ENCODE peak calls at places on chromosomes 13 and 19, in four cellular contexts. One of them, this sample, is unnamed.

GRCh38 chr19:29294343-29294811 is 81.4 kb upstream of the UQCRFS1 start:
- DNase-seq in breast epithelium: no peak
- DNase-seq in mammary epithelial cell: no peak
- DNase-seq in left lung: no peak
- DNase-seq in this sample: no peak

GRCh38 chr13:91647361-91647970 is 249.0 kb downstream of the GPC5 start:
- DNase-seq in mammary epithelial cell: no peak
- DNase-seq in left lung: no peak
- DNase-seq in breast epithelium: no peak
- DNase-seq in this sample: no peak

GRCh38 chr19:38683393-38684077 is 36.1 kb downstream of the ACTN4 start:
- DNase-seq in left lung: peak
- DNase-seq in mammary epithelial cell: peak
- DNase-seq in breast epithelium: peak
- DNase-seq in this sample: peak

GRCh38 chr13:108984251-108984920 is 355.0 kb downstream of the MYO16 start:
- DNase-seq in mammary epithelial cell: no peak
- DNase-seq in left lung: no peak
- DNase-seq in breast epithelium: no peak
- DNase-seq in this sample: no peak

GRCh38 chr13:96082640-96083039 is 7.3 kb upstream of the HS6ST3 start:
- DNase-seq in left lung: no peak
- DNase-seq in breast epithelium: no peak
- DNase-seq in mammary epithelial cell: peak
- DNase-seq in this sample: no peak

GRCh38 chr13:112210401-112210800 is 143.5 kb downstream of the SOX1 start:
- DNase-seq in breast epithelium: no peak
- DNase-seq in left lung: peak
- DNase-seq in mammary epithelial cell: no peak
- DNase-seq in this sample: no peak

GRCh38 chr19:55490478-55491436 is 2.5 kb downstream of the SSC5D start:
- DNase-seq in breast epithelium: no peak
- DNase-seq in left lung: peak
- DNase-seq in mammary epithelial cell: no peak
- DNase-seq in this sample: no peak

GRCh38 chr13:20190481-20191310 is 2.0 kb downstream of the GJB2 start:
- DNase-seq in left lung: no peak
- DNase-seq in mammary epithelial cell: peak
- DNase-seq in breast epithelium: no peak
- DNase-seq in this sample: no peak

GRCh38 chr19:1315470-1316166 is 29.9 kb downstream of the EFNA2 start:
- DNase-seq in left lung: peak
- DNase-seq in breast epithelium: peak
- DNase-seq in mammary epithelial cell: peak
- DNase-seq in this sample: peak

GRCh38 chr13:24627090-24627714 is 53.0 kb upstream of the ATP12A start:
- DNase-seq in mammary epithelial cell: no peak
- DNase-seq in breast epithelium: no peak
- DNase-seq in left lung: no peak
- DNase-seq in this sample: no peak

GRCh38 chr19:48154003-48154402 is 16.1 kb downstream of the LIG1 start:
- DNase-seq in mammary epithelial cell: no peak
- DNase-seq in breast epithelium: no peak
- DNase-seq in left lung: peak
- DNase-seq in this sample: no peak

GRCh38 chr13:98997051-98997730 is 19.3 kb upstream of the DOCK9 start:
- DNase-seq in mammary epithelial cell: no peak
- DNase-seq in left lung: no peak
- DNase-seq in breast epithelium: no peak
- DNase-seq in this sample: no peak

GRCh38 chr13:97945792-97946419 is 7.6 kb upstream of the IPO5 start:
- DNase-seq in mammary epithelial cell: no peak
- DNase-seq in breast epithelium: no peak
- DNase-seq in left lung: no peak
- DNase-seq in this sample: no peak

GRCh38 chr19:51305479-51305878 is 6.0 kb upstream of the IGLON5 start:
- DNase-seq in left lung: no peak
- DNase-seq in mammary epithelial cell: no peak
- DNase-seq in breast epithelium: no peak
- DNase-seq in this sample: no peak

GRCh38 chr19:677201-677600 is 1.0 kb downstream of the FSTL3 start:
- DNase-seq in left lung: no peak
- DNase-seq in breast epithelium: peak
- DNase-seq in mammary epithelial cell: peak
- DNase-seq in this sample: peak

GRCh38 chr13:19061278-19061677 is 120.3 kb downstream of the TUBA3C start:
- DNase-seq in left lung: peak
- DNase-seq in mammary epithelial cell: no peak
- DNase-seq in breast epithelium: no peak
- DNase-seq in this sample: no peak

GRCh38 chr19:44799627-44800257 is 9.2 kb upstream of the BCAM start:
- DNase-seq in breast epithelium: no peak
- DNase-seq in mammary epithelial cell: no peak
- DNase-seq in left lung: no peak
- DNase-seq in this sample: no peak

GRCh38 chr19:5057860-5058259 is 88.9 kb downstream of the KDM4B start:
- DNase-seq in mammary epithelial cell: peak
- DNase-seq in left lung: no peak
- DNase-seq in breast epithelium: no peak
- DNase-seq in this sample: no peak

GRCh38 chr19:2329528-2329927 is 1.0 kb downstream of the SPPL2B start:
- DNase-seq in left lung: no peak
- DNase-seq in breast epithelium: no peak
- DNase-seq in mammary epithelial cell: no peak
- DNase-seq in this sample: no peak
- H3K27ac ChIP-seq in left lung: no peak
- H3K27ac ChIP-seq in breast epithelium: no peak
- H3K27ac ChIP-seq in mammary epithelial cell: no peak
- H3K27ac ChIP-seq in this sample: no peak

DNA sequence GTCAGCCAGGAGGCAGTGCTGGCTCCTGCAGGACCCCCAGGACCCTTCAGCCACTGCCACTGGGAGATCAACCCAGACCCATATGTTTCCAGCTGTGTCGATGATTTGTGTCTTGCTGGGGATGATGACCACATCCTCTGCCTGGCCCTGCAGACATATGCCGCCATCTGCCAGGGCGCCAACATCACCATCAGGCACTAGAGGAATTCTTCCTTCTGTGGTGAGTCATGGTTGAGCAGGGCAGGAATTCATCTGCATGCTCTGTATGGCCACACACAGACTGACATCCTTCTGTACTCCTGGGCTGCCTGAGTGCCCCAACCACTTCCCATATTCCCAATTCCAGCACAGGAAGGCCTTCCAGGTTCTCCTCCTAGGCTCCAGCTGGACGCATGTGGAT is 27.1 kb upstream of the FXYD3 start:
- DNase-seq in left lung: no peak
- DNase-seq in breast epithelium: no peak
- DNase-seq in mammary epithelial cell: peak
- DNase-seq in this sample: no peak
- TF ChIP-seq CTCF in left lung: no peak
- TF ChIP-seq CTCF in breast epithelium: no peak
- TF ChIP-seq CTCF in mammary epithelial cell: no peak
- TF ChIP-seq CTCF in this sample: no peak

DNA sequence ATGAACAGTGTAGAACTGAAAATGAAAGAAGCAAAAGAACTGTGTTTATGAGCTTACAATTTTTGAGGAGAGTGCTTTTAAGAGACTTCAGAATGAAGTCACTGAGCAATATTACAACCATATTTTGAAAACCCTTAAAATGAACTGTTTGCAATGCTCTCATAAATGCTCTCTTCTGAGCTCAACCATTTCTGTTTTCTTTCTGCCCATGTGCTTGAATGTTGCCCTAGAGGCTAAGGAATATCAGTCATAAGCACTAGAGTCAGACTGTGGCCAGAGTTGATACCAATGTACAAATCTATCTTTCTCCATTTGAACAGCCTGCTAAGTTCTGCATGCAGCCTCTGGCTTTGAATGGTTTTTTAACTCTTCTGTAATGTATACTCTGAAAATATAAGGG is 1092.8 kb downstream of the PCDH9 start:
- DNase-seq in left lung: no peak
- DNase-seq in breast epithelium: no peak
- DNase-seq in mammary epithelial cell: no peak
- DNase-seq in this sample: no peak
- H3K4me3 ChIP-seq in left lung: no peak
- H3K4me3 ChIP-seq in breast epithelium: no peak
- H3K4me3 ChIP-seq in mammary epithelial cell: no peak
- H3K4me3 ChIP-seq in this sample: no peak

GRCh38 chr13:28718538-28719226 is at the start of gene SLC46A3:
- DNase-seq in left lung: peak
- DNase-seq in breast epithelium: peak
- DNase-seq in mammary epithelial cell: peak
- DNase-seq in this sample: peak

GRCh38 chr13:28717170-28717569 is 1.6 kb downstream of the SLC46A3 start:
- DNase-seq in left lung: no peak
- DNase-seq in breast epithelium: no peak
- DNase-seq in mammary epithelial cell: no peak
- DNase-seq in this sample: no peak

GRCh38 chr13:28718186-28718537 is 608 bp downstream of the SLC46A3 start:
- DNase-seq in left lung: no peak
- DNase-seq in breast epithelium: no peak
- DNase-seq in mammary epithelial cell: no peak
- DNase-seq in this sample: no peak

GRCh38 chr13:28714651-28715050 is 4.1 kb downstream of the SLC46A3 start:
- DNase-seq in breast epithelium: no peak
- DNase-seq in left lung: no peak
- DNase-seq in mammary epithelial cell: no peak
- DNase-seq in this sample: no peak

DNA sequence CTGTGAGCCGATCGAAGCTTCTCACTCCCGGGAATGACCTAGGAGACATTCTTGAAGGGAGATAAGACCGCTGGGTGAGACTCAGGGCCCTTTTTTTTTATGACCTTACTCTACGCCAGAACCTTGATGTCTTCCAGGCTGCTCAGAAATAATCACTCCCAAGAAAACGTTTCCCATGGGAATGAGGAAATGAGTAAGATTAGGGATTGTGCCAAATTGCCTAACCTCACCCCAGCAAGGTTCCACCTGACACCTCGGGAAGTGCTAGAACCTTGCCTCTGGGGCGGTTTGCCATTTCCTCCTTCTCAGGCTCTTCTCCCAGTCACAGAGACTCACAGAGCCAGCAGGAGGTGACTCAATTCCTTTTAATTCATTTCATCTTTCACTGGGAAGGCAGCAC is 2.3 kb downstream of the SLC46A3 start:
- DNase-seq in left lung: no peak
- DNase-seq in breast epithelium: peak
- DNase-seq in mammary epithelial cell: peak
- DNase-seq in this sample: no peak
- H3K27ac ChIP-seq in left lung: peak
- H3K27ac ChIP-seq in breast epithelium: peak
- H3K27ac ChIP-seq in mammary epithelial cell: no peak
- H3K27ac ChIP-seq in this sample: peak

GRCh38 chr13:41075034-41075433 is 13.7 kb downstream of the WBP4 start:
- DNase-seq in left lung: no peak
- DNase-seq in mammary epithelial cell: no peak
- DNase-seq in breast epithelium: no peak
- DNase-seq in this sample: no peak
- TF ChIP-seq CTCF in left lung: peak
- TF ChIP-seq CTCF in mammary epithelial cell: peak
- TF ChIP-seq CTCF in breast epithelium: peak
- TF ChIP-seq CTCF in this sample: peak

GRCh38 chr13:40197049-40197448 is 469.4 kb downstream of the FOXO1 start:
- DNase-seq in mammary epithelial cell: no peak
- DNase-seq in breast epithelium: no peak
- DNase-seq in left lung: no peak
- DNase-seq in this sample: no peak
- H3K4me3 ChIP-seq in mammary epithelial cell: no peak
- H3K4me3 ChIP-seq in breast epithelium: no peak
- H3K4me3 ChIP-seq in left lung: no peak
- H3K4me3 ChIP-seq in this sample: no peak

GRCh38 chr19:9570255-9570654 is 14.0 kb downstream of the ZNF121 start:
- DNase-seq in left lung: no peak
- DNase-seq in breast epithelium: no peak
- DNase-seq in mammary epithelial cell: no peak
- DNase-seq in this sample: no peak
- H3K27ac ChIP-seq in left lung: no peak
- H3K27ac ChIP-seq in breast epithelium: no peak
- H3K27ac ChIP-seq in mammary epithelial cell: no peak
- H3K27ac ChIP-seq in this sample: no peak